ENCODE peak calls at places on chromosomes 1 and 21, in four cellular contexts. P is HepG2, H is A549, R is K562. Y is an unnamed sample.

GRCh38 chr1:234725177-234726132 is 115.5 kb upstream of the IRF2BP2 start:
- DNase-seq in P (no peak), H (no peak), R (peak; percentile 79), Y (no peak)

GRCh38 chr1:176379626-176380339 is 83.2 kb upstream of the PAPPA2 start:
- DNase-seq in P (no peak), H (no peak), R (peak; percentile 16), Y (no peak)

GRCh38 chr21:45640888-45641479 is 2.5 kb upstream of the PCBP3 start:
- DNase-seq in P (no peak), H (peak; percentile 30), R (no peak), Y (no peak)

GRCh38 chr1:174060090-174060489 is 37.9 kb upstream of the RC3H1 start:
- DNase-seq in P (no peak), H (no peak), R (no peak), Y (no peak)

GRCh38 chr1:206723500-206724472 is 39.1 kb downstream of the MAPKAPK2 start:
- DNase-seq in P (no peak), H (peak; percentile 79), R (no peak), Y (no peak)

GRCh38 chr1:41482906-41483895 is 1.3 kb downstream of the EDN2 start:
- DNase-seq in P (no peak), H (no peak), R (no peak), Y (no peak)

GRCh38 chr1:14413809-14414208 is 184.7 kb upstream of the KAZN start:
- DNase-seq in P (no peak), H (no peak), R (no peak), Y (no peak)

GRCh38 chr1:36359911-36360310 is 25.8 kb downstream of the STK40 start:
- DNase-seq in P (no peak), H (no peak), R (no peak), Y (no peak)

GRCh38 chr1:201539561-201540404 is 856 bp downstream of the NAV1 start:
- DNase-seq in P (no peak), H (no peak), R (peak; percentile 47), Y (peak; percentile 71)

GRCh38 chr21:43277481-43278351 is 108.9 kb downstream of the CRYAA start:
- DNase-seq in P (no peak), H (no peak), R (no peak), Y (no peak)

GRCh38 chr1:19473119-19473518 is 12.2 kb downstream of the CAPZB start:
- DNase-seq in P (no peak), H (no peak), R (no peak), Y (no peak)

GRCh38 chr21:37484535-37485474 is 118.2 kb downstream of the DYRK1A start:
- DNase-seq in P (no peak), H (no peak), R (no peak), Y (no peak)

GRCh38 chr21:26977741-26978140 is 10.9 kb upstream of the ADAMTS5 start:
- DNase-seq in P (no peak), H (no peak), R (no peak), Y (no peak)

GRCh38 chr1:220487297-220487820 is 40.6 kb upstream of the MARK1 start:
- DNase-seq in P (no peak), H (peak; percentile 15), R (peak; percentile 20), Y (no peak)

GRCh38 chr1:26686795-26687194 is 9.0 kb upstream of the ARID1A start:
- DNase-seq in P (no peak), H (no peak), R (peak; percentile 80), Y (no peak)

GRCh38 chr1:93180723-93181613 is at the start of gene CCDC18:
- DNase-seq in P (peak; percentile 21), H (peak; percentile 64), R (peak; percentile 79), Y (no peak)

GRCh38 chr1:206590025-206590834 is 22.0 kb downstream of the EIF2D start:
- DNase-seq in P (no peak), H (no peak), R (peak; percentile 62), Y (no peak)

GRCh38 chr1:192907545-192908243 is 98.9 kb downstream of the RGS2 start:
- DNase-seq in P (no peak), H (peak; percentile 9), R (no peak), Y (no peak)

GRCh38 chr1:31306278-31306677 is 9.4 kb downstream of the ZCCHC17 start:
- DNase-seq in P (no peak), H (peak; percentile 10), R (no peak), Y (no peak)

GRCh38 chr1:37035828-37036666 is 1.7 kb upstream of the GRIK3 start:
- DNase-seq in P (no peak), H (no peak), R (peak; percentile 47), Y (peak; percentile 75)

GRCh38 chr1:209612646-209613350 is 29.3 kb downstream of the CAMK1G start:
- DNase-seq in P (no peak), H (no peak), R (no peak), Y (no peak)

GRCh38 chr1:20165522-20165951 is 20.4 kb upstream of the UBXN10 start:
- DNase-seq in P (peak; percentile 35), H (peak; percentile 16), R (peak; percentile 64), Y (no peak)

GRCh38 chr1:20682571-20683236 is 21.5 kb upstream of the DDOST start:
- DNase-seq in P (no peak), H (no peak), R (no peak), Y (no peak)

GRCh38 chr1:151711940-151712339 is 4.7 kb downstream of the CELF3 start:
- DNase-seq in P (no peak), H (no peak), R (no peak), Y (no peak)

GRCh38 chr1:204659061-204659460 is 26.5 kb downstream of the LRRN2 start:
- DNase-seq in P (no peak), H (no peak), R (no peak), Y (no peak)

GRCh38 chr21:15003463-15004135 is 61.2 kb downstream of the NRIP1 start:
- DNase-seq in P (no peak), H (no peak), R (no peak), Y (no peak)

GRCh38 chr1:170511066-170511465 is 20.9 kb upstream of the GORAB start:
- DNase-seq in P (no peak), H (no peak), R (no peak), Y (no peak)

GRCh38 chr1:119217429-119217828 is 77.0 kb upstream of the WARS2 start:
- DNase-seq in P (no peak), H (no peak), R (no peak), Y (no peak)

GRCh38 chr1:236066054-236066453 is 1.2 kb upstream of the NID1 start:
- DNase-seq in P (no peak), H (no peak), R (no peak), Y (no peak)

GRCh38 chr1:26602378-26602959 is 72.9 kb downstream of the RPS6KA1 start:
- DNase-seq in P (peak; percentile 52), H (peak; percentile 48), R (peak; percentile 84), Y (no peak)

GRCh38 chr1:113931456-113931855 is 2.3 kb downstream of the HIPK1 start:
- DNase-seq in P (peak; percentile 24), H (no peak), R (peak; percentile 48), Y (no peak)

GRCh38 chr1:229757226-229757625 is 131.2 kb downstream of the URB2 start:
- DNase-seq in P (no peak), H (no peak), R (no peak), Y (no peak)

GRCh38 chr1:31683997-31684396 is 19.8 kb downstream of the COL16A1 start:
- DNase-seq in P (no peak), H (no peak), R (peak; percentile 36), Y (peak; percentile 82)

GRCh38 chr1:74579425-74579824 is 67.0 kb upstream of the LRRC53 start:
- DNase-seq in P (no peak), H (no peak), R (no peak), Y (no peak)
- TF ChIP-seq PHF8 in P (no peak), H (no peak), R (no peak), Y (no peak)

GRCh38 chr1:52032124-52032784 is 1.4 kb downstream of the KTI12 start:
- DNase-seq in P (no peak), H (no peak), R (peak; percentile 23), Y (no peak)

GRCh38 chr1:52033190-52034049 is at the start of gene KTI12:
- DNase-seq in P (peak; percentile 82), H (peak; percentile 87), R (peak; percentile 97), Y (peak; percentile 77)

GRCh38 chr1:52034050-52034384 is 407 bp upstream of the KTI12 start:
- DNase-seq in P (no peak), H (no peak), R (no peak), Y (no peak)

GRCh38 chr1:52028328-52028727 is 5.3 kb downstream of the KTI12 start:
- DNase-seq in P (peak; percentile 24), H (no peak), R (no peak), Y (no peak)

GRCh38 chr1:52032785-52033131 is 852 bp downstream of the KTI12 start:
- DNase-seq in P (peak; percentile 15), H (peak; percentile 32), R (peak; percentile 68), Y (no peak)
- TF ChIP-seq PHF8 in P (no peak), H (no peak), R (no peak), Y (no peak)

DNA sequence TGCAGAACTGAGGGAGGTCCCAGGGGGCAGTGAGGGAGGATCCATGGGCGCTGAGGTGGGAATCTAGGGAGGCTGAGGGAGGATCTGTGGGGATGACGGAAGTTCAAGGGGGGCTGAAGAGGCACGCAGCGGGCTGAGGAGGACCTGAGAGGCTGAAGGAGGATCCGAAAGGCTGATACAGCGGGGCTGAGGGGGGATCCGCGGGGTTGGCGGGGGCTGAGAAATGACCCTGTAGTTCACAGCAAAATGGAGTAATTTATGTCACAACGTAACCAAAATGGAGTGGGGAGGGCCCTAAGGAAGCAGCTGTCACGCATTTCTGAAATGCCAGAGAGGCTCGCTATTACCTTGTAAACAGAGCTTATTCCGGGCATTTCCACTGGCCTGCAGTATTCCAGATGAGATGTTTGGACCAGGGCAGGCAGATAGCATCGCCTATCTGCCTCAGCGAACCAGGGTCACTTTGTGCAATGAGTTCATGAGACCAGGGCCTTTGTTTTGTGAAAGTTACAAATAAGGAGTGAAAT is 926 bp upstream of the MRPL55 start:
- DNase-seq in P (peak; percentile 93), H (no peak), R (peak; percentile 40), Y (no peak)
- TF ChIP-seq PHF8 in P (no peak), H (no peak), R (no peak), Y (no peak)

DNA sequence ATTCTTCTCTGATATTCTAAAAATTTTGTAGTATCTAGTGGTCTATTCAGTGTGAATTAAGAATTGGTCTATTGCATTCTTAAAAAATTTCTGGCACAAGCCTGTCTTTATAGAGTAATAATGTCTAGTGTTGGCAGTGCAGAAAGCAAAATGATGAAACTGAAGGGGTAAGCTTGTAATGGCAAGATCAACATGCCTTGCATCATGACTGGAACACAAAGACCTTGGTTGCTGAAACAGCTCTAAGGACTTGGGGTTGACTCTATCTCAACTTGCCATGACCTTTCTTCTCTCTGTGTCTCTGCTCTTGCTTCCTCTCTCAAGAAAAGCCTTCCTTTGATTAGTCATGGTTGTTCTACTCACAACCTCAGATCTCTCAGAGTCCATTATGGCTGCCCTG is 46.8 kb upstream of the PROX1 start:
- DNase-seq in P (no peak), H (no peak), R (no peak), Y (no peak)
- TF ChIP-seq PHF8 in P (no peak), H (no peak), R (no peak), Y (no peak)

GRCh38 chr1:222521299-222522104 is 26.4 kb downstream of the HHIPL2 start:
- DNase-seq in P (peak; percentile 33), H (peak; percentile 53), R (no peak), Y (no peak)
- TF ChIP-seq PHF8 in P (no peak), H (no peak), R (no peak), Y (no peak)